ENCODE peak calls at places on chromosomes 13 and 19, in four cellular contexts. S is activated CD4-positive, alpha-beta T cell treated with anti-CD3 and anti-CD28 coated beads for 24 hours; F is NCI-H2029; R is LoVo. M is an unnamed sample.

GRCh38 chr13:47258384-47258783 is 361.5 kb upstream of the HTR2A start:
- DNase-seq in R (no peak), F (no peak), S (no peak), M (no peak)

GRCh38 chr13:44128522-44128921 is 245.1 kb upstream of the SERP2 start:
- DNase-seq in S (no peak), F (no peak), R (no peak), M (no peak)

GRCh38 chr19:17202249-17202648 is 12.9 kb upstream of the USE1 start:
- DNase-seq in R (no peak), F (no peak), S (no peak), M (no peak)

GRCh38 chr19:14198384-14199376 is 7.3 kb downstream of the ADGRL1 start:
- DNase-seq in F (no peak), R (no peak), S (no peak), M (no peak)

GRCh38 chr19:47512183-47512947 is 2.5 kb downstream of the NAPA start:
- DNase-seq in R (peak), S (no peak), F (no peak), M (no peak)

GRCh38 chr19:48135411-48135810 is 24.8 kb upstream of the PLA2G4C start:
- DNase-seq in S (no peak), R (no peak), F (peak), M (no peak)

GRCh38 chr13:99465454-99465853 is 35.8 kb upstream of the TM9SF2 start:
- DNase-seq in R (no peak), S (no peak), F (no peak), M (no peak)

GRCh38 chr13:47004022-47004421 is 107.2 kb upstream of the HTR2A start:
- DNase-seq in R (no peak), F (no peak), S (no peak), M (no peak)

GRCh38 chr19:6868341-6868740 is 19.0 kb upstream of the ADGRE1 start:
- DNase-seq in S (no peak), F (no peak), R (no peak), M (no peak)

GRCh38 chr13:113209880-113210421 is 538 bp downstream of the CUL4A start:
- DNase-seq in F (peak), R (peak), S (peak), M (no peak)

GRCh38 chr19:49801401-49801888 is 11.6 kb downstream of the FUZ start:
- DNase-seq in R (no peak), S (no peak), F (no peak), M (no peak)

GRCh38 chr13:23175920-23176319 is 4.9 kb upstream of the SGCG start:
- DNase-seq in S (no peak), R (no peak), F (no peak), M (no peak)

GRCh38 chr13:52195052-52195837 is 35.8 kb upstream of the NEK3 start:
- DNase-seq in S (peak), F (no peak), R (no peak), M (no peak)

GRCh38 chr13:49602005-49602404 is 16.6 kb upstream of the RCBTB1 start:
- DNase-seq in F (no peak), R (peak), S (no peak), M (no peak)

GRCh38 chr19:6828698-6829633 is 56.5 kb downstream of the VAV1 start:
- DNase-seq in R (no peak), F (peak), S (peak), M (no peak)

GRCh38 chr13:41597348-41598041 is 140.1 kb downstream of the RGCC start:
- DNase-seq in R (no peak), S (no peak), F (no peak), M (no peak)

GRCh38 chr13:64639206-64639605 is 2590.9 kb downstream of the PCDH9 start:
- DNase-seq in F (no peak), R (no peak), S (no peak), M (no peak)

GRCh38 chr13:74250738-74251190 is 116.6 kb upstream of the KLF12 start:
- DNase-seq in S (no peak), F (no peak), R (no peak), M (no peak)

GRCh38 chr19:37056776-37057175 is 21.5 kb upstream of the ZNF420 start:
- DNase-seq in S (no peak), F (no peak), R (no peak), M (no peak)

GRCh38 chr13:76887070-76887563 is 912 bp upstream of the KCTD12 start:
- DNase-seq in R (no peak), F (no peak), S (no peak), M (no peak)

GRCh38 chr13:108728370-108728769 is 99.0 kb downstream of the MYO16 start:
- DNase-seq in R (no peak), S (no peak), F (no peak), M (no peak)

GRCh38 chr13:112438515-112438914 is 62.4 kb downstream of the SPACA7 start:
- DNase-seq in R (no peak), F (no peak), S (no peak), M (no peak)

GRCh38 chr19:15432018-15432494 is 13.3 kb upstream of the AKAP8L start:
- DNase-seq in S (no peak), R (no peak), F (no peak), M (no peak)

GRCh38 chr13:101267656-101268055 is 148.7 kb downstream of the NALCN start:
- DNase-seq in F (no peak), R (no peak), S (no peak), M (no peak)

GRCh38 chr13:41548031-41548430 is 90.7 kb downstream of the RGCC start:
- DNase-seq in S (no peak), R (no peak), F (no peak), M (no peak)

GRCh38 chr13:97113231-97114001 is 108.7 kb upstream of the MBNL2 start:
- DNase-seq in S (no peak), R (no peak), F (peak), M (no peak)

GRCh38 chr13:73849292-73849691 is 284.9 kb downstream of the KLF12 start:
- DNase-seq in R (peak), S (no peak), F (no peak), M (no peak)

GRCh38 chr19:3398114-3398899 is 31.9 kb downstream of the NFIC start:
- DNase-seq in R (no peak), F (no peak), S (no peak), M (no peak)

GRCh38 chr13:31518666-31519065 is 220.7 kb upstream of the RXFP2 start:
- DNase-seq in F (no peak), S (no peak), R (no peak), M (no peak)

GRCh38 chr13:20461481-20461859 is 64.2 kb downstream of the CRYL1 start:
- DNase-seq in R (no peak), S (no peak), F (no peak), M (no peak)

GRCh38 chr19:42135836-42136235 is 3.6 kb upstream of the POU2F2 start:
- DNase-seq in R (no peak), F (peak), S (no peak), M (no peak)

GRCh38 chr13:113647351-113648217 is 10.4 kb downstream of the ATP4B start:
- DNase-seq in R (peak), F (peak), S (no peak), M (no peak)

GRCh38 chr19:40263440-40264313 is 21.5 kb downstream of the AKT2 start:
- DNase-seq in R (no peak), S (no peak), F (no peak), M (no peak)